ENCODE peak calls at places on chromosomes 12 and 14, in five cellular contexts. H is HAP-1, Z is right cardiac atrium, K is neuronal stem cell, O is MM.1S. P is an unnamed sample. For H3K4me1, the result is how much of the 10 kb centered on the place peaks cover.

GRCh38 chr12:53205747-53206146 is 1.3 kb downstream of the ITGB7 start:
- DNase-seq in H (no peak), Z (no peak), K (no peak), O (peak), P (peak)

GRCh38 chr12:1993341-1993740 is 10.9 kb downstream of the DCP1B start:
- DNase-seq in H (no peak), Z (no peak), K (no peak), O (no peak), P (no peak)

GRCh38 chr12:66235626-66236281 is 46.7 kb downstream of the IRAK3 start:
- DNase-seq in H (no peak), Z (no peak), K (no peak), O (peak), P (no peak)

GRCh38 chr14:96083667-96084320 is 44.6 kb downstream of the C14orf132 start:
- DNase-seq in H (no peak), Z (no peak), K (no peak), O (no peak), P (no peak)

GRCh38 chr14:40398981-40399380 is 966.7 kb upstream of the FBXO33 start:
- DNase-seq in H (no peak), Z (no peak), K (no peak), O (no peak), P (no peak)

GRCh38 chr14:58861546-58861945 is 223.8 kb downstream of the DACT1 start:
- DNase-seq in H (no peak), Z (no peak), K (no peak), O (no peak), P (no peak)

GRCh38 chr14:53368714-53369191 is 215.6 kb upstream of the DDHD1 start:
- DNase-seq in H (peak), Z (no peak), K (no peak), O (no peak), P (no peak)

GRCh38 chr14:57189070-57189469 is 79.6 kb downstream of the EXOC5 start:
- DNase-seq in H (peak), Z (no peak), K (no peak), O (no peak), P (no peak)

GRCh38 chr12:124321040-124321481 is 26.2 kb downstream of the RFLNA start:
- DNase-seq in H (no peak), Z (peak), K (peak), O (peak), P (no peak)

GRCh38 chr12:22865822-22866221 is 240.9 kb downstream of the ETNK1 start:
- DNase-seq in H (no peak), Z (no peak), K (no peak), O (no peak), P (no peak)

DNA sequence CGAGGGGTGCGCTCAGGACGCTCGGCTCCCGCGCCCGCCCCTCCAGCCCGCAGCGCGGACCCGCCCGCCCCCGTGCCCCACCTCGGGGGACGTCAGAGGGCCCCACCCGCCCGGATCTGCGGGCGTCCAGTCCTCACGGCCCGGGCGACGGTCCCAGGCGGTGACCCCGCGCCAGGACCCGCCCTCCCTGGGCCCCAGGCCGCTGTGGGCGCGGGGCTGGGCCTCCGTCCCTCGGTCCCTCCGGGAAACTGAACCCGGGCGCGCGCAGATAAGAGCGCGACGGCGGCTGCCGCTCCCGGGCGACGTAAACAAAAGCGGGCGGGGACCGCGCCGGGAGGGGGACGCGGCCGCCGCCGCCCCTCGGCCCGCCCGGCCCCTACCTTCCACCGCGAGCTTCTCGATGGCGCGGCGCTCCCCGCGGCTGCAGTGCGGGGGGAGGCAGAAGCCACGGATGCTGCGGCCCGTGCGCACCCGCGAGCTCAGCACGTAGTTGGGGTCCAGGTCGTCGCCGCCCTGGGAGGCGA is 1.1 kb downstream of the CKB start:
- DNase-seq in H (no peak), Z (no peak), K (no peak), O (no peak), P (peak)
- H3K4me1 ChIP-seq in H (under half), Z (under half), K (half or more), O (under half), P (under half)

GRCh38 chr12:107597695-107598410 is 87.7 kb upstream of the PWP1 start:
- DNase-seq in H (no peak), Z (no peak), K (no peak), O (no peak), P (no peak)
- H3K4me3 ChIP-seq in H (no peak), Z (no peak), K (no peak), O (no peak), P (no peak)

DNA sequence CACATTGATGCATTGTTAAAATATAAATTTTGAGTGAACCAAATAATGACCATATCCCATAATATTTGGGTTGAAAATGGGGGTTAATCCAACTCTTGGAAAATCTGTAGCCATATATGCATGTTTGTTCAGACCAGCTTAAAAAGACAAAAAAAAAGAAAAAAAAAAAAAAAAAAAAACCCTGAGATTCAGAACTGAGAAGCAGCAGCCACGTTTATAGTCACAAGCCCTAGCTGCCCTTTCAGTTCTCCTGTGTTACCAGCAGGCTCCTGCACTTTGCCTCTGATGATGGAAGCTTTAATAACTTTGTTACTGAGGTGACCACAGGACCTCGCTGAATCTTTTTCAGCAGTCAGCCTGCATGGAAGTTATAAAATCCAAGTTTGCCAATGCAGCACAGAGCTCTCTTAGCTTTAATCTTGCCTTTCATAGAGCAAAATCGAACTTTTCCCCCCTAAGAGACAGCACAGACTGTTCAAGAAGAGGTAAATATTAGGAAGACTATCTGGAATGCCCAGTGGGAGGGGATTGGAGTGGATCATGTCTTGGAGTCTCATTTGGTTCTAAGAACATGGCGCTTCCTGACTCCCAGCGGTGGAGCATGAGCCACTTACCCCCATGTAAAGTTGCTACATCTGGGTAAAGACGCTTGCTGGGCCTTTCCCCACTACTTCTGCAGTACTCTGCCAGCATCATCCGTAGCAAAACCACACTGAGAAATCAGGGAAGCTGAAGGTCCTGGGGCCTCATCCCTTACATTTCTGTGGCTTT is 20.6 kb downstream of the GNG2 start:
- DNase-seq in H (no peak), Z (peak), K (no peak), O (no peak), P (no peak)
- H3K4me1 ChIP-seq in H (under half), Z (under half), K (under half), O (under half), P (under half)

GRCh38 chr12:71005166-71005565 is 84.6 kb upstream of the PTPRR start:
- DNase-seq in H (no peak), Z (no peak), K (no peak), O (no peak), P (no peak)
- H3K4me3 ChIP-seq in H (no peak), Z (no peak), K (no peak), O (no peak), P (no peak)

DNA sequence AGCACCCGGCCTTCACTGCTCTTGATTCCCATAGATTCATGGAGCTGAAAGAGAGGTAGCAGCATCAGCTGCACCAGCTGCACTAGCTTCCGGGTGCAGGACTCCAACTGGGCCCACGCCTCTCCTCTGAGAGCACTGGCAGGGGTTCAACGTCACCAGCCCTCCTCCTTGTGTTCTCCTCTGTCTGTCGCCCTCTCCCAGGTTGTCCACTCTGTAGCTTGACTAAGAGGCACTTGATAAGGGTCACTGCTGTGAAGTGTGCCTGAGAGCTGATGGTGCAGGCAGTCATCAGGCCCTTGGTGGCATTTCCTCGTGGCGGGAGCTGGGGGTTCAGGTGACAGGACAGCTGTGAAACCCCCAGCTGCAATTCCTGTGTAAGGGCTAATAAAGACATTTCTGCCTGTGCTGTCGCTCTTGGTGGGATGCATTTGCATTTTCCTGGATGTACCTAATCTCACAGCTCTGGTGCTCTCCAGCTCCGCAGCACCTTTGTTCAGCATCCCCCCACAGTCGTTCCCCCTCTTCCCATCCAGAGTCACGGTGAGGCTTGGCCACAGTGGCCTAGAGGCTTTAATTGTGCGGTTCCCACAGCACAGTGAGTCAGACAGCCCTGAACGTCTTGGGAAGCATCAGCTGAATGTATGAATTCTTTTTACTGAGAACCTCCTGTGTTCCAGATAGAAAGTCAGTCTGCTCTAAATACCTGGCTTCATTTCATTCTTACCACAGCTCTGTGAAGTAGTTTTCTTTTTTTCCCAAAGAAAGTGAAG is 28.5 kb downstream of the MLXIP start:
- DNase-seq in H (no peak), Z (peak), K (no peak), O (no peak), P (no peak)
- H3K4me1 ChIP-seq in H (under half), Z (under half), K (under half), O (under half), P (under half)